ENCODE peak calls at places on chromosomes 11 and 22, in ten cellular contexts. K is thyroid gland, N is tibial nerve, J is psoas muscle, T is SK-N-SH, E is DND-41, C is colonic mucosa, B is adrenal gland, I is HCT116, O is lung. X is an unnamed sample.
A peak's percentile ranks its signal among the peaks of the same experiment; 100 is the strongest.

GRCh38 chr11:26219506-26220117 is 112.3 kb upstream of the ANO3 start:
- DNase-seq in K (no peak), N (no peak), J (no peak), T (no peak), E (no peak), C (no peak), B (no peak), I (no peak), O (no peak), X (no peak)

GRCh38 chr11:96001037-96001436 is 77.1 kb upstream of the MTMR2 start:
- DNase-seq in K (peak; percentile 81), N (peak; percentile 84), J (peak; percentile 83), T (no peak), E (no peak), C (peak; percentile 58), B (peak; percentile 87), I (no peak), O (peak; percentile 66), X (peak; percentile 96)

GRCh38 chr11:62611705-62612365 is 740 bp downstream of the EML3 start:
- DNase-seq in K (peak; percentile 67), N (no peak), J (peak; percentile 60), T (peak; percentile 67), E (peak; percentile 61), C (peak; percentile 58), B (peak; percentile 56), I (no peak), O (peak; percentile 71), X (peak; percentile 75)

GRCh38 chr11:74566386-74566960 is 25.9 kb upstream of the POLD3 start:
- DNase-seq in K (no peak), N (no peak), J (no peak), T (no peak), E (no peak), C (no peak), B (no peak), I (no peak), O (no peak), X (no peak)

GRCh38 chr11:73194593-73194992 is 23.5 kb upstream of the P2RY2 start:
- DNase-seq in K (peak; percentile 91), N (no peak), J (no peak), T (no peak), E (no peak), C (peak; percentile 92), B (peak; percentile 14), I (no peak), O (no peak), X (no peak)

GRCh38 chr22:39219071-39220050 is 25.4 kb downstream of the PDGFB start:
- DNase-seq in K (no peak), N (no peak), J (no peak), T (no peak), E (no peak), C (no peak), B (peak; percentile 9), I (no peak), O (no peak), X (no peak)

GRCh38 chr11:76577199-76577920 is 93.2 kb downstream of the LRRC32 start:
- DNase-seq in K (peak; percentile 70), N (no peak), J (no peak), T (peak; percentile 88), E (no peak), C (peak; percentile 56), B (peak; percentile 55), I (no peak), O (no peak), X (no peak)

GRCh38 chr22:46425011-46425410 is 89.5 kb downstream of the TRMU start:
- DNase-seq in K (no peak), N (no peak), J (no peak), T (no peak), E (no peak), C (no peak), B (no peak), I (no peak), O (no peak), X (no peak)

GRCh38 chr11:120012245-120012644 is 125.7 kb downstream of the TRIM29 start:
- DNase-seq in K (no peak), N (no peak), J (no peak), T (no peak), E (no peak), C (no peak), B (no peak), I (no peak), O (no peak), X (no peak)

GRCh38 chr11:95922536-95923440 is 1.1 kb downstream of the MTMR2 start:
- DNase-seq in K (no peak), N (no peak), J (no peak), T (no peak), E (no peak), C (no peak), B (no peak), I (no peak), O (no peak), X (no peak)

GRCh38 chr11:58316142-58316541 is 42.7 kb downstream of the OR5B17 start:
- DNase-seq in K (no peak), N (no peak), J (no peak), T (no peak), E (no peak), C (no peak), B (no peak), I (no peak), O (no peak), X (no peak)

GRCh38 chr11:82899191-82899820 is 924 bp downstream of the PRCP start:
- DNase-seq in K (no peak), N (no peak), J (no peak), T (no peak), E (no peak), C (no peak), B (no peak), I (no peak), O (no peak), X (no peak)

DNA sequence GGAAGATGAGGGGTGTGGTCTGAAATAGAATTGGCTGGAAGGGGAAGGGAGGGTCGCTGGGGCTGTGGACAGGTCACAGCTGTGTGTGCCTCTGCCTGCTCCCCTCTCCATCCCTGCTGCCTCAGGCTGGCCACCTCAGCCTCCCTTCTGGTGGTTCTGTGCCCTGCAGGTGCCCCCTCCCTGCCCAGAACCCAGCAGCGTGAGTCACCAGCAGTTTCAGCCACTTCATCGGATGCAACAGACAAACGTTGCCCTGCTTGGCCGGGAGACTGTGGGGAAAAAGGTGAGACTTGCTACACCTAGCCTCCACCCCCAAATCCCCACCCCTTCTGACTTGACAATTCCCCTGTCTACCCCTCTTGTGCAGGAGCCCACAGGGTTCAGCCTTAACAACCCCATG is 21.8 kb upstream of the LRRC10B start:
- DNase-seq in K (no peak), N (no peak), J (no peak), T (no peak), E (no peak), C (no peak), B (no peak), I (no peak), O (no peak), X (no peak)
- H3K4me3 ChIP-seq in K (no peak overlapping the region), N (no peak overlapping the region), J (no peak overlapping the region), T (no peak overlapping the region), E (no peak overlapping the region), C (no peak overlapping the region), B (no peak overlapping the region), I (no peak overlapping the region), O (no peak overlapping the region), X (no peak overlapping the region)

DNA sequence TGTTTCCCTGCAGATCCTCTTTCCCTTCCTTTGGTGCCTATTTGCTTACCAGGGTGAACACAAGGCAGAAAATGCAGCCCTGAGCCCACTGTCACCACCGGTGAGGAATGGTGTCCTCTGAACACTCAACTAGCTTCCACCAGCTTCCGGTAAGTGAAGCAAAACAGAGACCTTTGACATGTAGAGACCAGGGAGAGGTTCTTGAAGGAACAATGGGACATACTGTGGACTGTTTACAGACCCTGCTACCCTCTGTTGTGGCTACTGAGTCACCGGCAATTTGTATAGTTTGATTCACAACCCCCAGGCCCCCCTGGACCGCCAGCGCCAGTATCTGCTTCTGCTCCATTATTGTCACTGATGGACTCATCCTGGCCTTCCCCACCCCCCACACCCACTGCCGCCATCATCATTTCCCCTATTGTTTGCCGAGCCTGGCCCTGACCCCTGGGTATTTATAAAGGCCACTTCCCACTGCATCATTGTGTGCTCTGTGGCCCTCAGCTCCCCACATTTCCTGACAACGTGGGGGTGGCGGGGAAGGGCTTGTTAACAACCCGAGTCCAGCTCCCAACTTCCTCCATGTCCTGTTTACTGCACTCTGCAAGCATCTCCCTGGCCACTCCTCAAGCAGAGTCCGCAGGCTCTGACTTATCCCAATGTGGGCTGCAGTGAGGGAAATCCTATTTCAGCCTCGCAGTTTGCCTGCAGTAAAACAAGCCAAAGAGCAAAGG is 252.9 kb downstream of the ETS1 start:
- DNase-seq in K (peak; percentile 43), N (no peak), J (peak; percentile 27), T (no peak), E (no peak), C (no peak), B (peak; percentile 47), I (no peak), O (peak; percentile 39), X (peak; percentile 35)
- H3K27ac ChIP-seq in K (peak overlapping the region; percentile 77), N (no peak overlapping the region), J (peak overlapping the region; percentile 30), T (no peak overlapping the region), E (no peak overlapping the region), C (peak overlapping the region; percentile 43), B (no peak overlapping the region), I (no peak overlapping the region), O (peak overlapping the region; percentile 48), X (no peak overlapping the region)

DNA sequence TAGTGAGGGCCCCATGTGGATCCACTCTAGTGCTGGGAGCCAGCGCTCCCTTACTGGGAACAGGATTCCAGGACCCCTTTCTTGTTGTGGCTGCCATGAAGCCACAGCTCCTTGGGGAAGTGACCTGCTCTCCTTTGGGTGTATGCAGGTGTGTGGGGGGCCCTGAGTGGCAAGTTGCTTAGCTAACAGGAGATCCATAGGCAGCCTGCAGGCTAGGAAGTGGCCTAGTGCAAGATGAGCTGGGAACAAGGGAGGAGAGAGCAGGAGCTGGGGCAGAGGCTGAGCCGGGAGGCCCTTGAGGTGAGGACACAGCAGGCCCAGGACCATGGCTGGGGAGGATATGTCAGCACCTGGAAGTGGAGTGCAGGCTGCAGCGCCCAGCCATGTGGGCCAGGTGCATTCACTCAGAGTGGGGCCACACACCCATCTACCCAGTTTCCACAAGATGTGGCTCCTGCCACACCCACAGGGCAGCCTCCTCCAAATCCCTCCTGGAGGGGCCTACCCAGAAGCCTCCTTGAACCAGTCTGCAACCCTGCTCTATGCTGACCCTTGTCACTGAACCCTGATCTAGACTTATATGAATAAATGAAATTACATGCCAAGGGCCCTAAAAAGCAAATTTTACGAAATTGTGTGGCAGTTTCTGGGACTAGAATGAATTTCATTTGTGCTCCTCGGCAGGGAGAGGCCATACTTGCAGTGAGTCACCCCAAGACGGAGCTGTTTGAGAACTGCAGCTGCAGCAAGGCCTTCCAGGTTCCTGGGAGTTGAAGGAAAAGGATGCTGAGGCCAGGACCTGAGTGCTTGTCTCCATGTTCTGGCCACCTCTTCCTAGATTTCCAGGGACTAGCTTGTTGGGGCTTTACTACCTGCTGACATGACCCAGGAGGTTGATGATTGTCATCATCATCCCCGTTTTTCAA is 3.2 kb downstream of the THAP7 start:
- DNase-seq in K (no peak), N (no peak), J (no peak), T (no peak), E (peak; percentile 17), C (no peak), B (no peak), I (no peak), O (no peak), X (no peak)
- H3K4me3 ChIP-seq in K (no peak overlapping the region), N (no peak overlapping the region), J (no peak overlapping the region), T (no peak overlapping the region), E (no peak overlapping the region), C (no peak overlapping the region), B (no peak overlapping the region), I (no peak overlapping the region), O (no peak overlapping the region), X (no peak overlapping the region)

DNA sequence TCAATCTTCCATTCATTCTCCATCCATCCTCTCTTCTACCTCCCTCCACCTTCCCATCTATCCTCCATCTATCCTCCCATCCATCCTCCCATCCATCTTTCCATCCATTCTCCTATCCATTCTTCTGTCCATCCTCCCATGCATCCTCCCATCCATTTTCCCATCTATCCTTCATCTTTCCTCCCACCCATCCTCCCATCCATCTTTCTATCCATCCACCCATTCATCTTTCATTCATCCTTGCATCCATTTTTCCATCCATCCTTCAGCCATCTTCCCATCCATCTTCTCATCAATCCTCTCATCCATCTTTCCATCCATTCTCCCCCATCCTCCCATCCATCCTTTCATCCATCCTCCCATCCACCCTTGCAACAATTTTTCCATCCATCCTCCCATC is 27.5 kb downstream of the IGLL1 start:
- DNase-seq in K (no peak), N (no peak), J (no peak), T (no peak), E (no peak), C (no peak), B (no peak), I (no peak), O (no peak), X (no peak)
- H3K27ac ChIP-seq in K (no peak overlapping the region), N (no peak overlapping the region), J (no peak overlapping the region), T (no peak overlapping the region), E (no peak overlapping the region), C (no peak overlapping the region), B (no peak overlapping the region), I (no peak overlapping the region), O (no peak overlapping the region), X (no peak overlapping the region)

X was measured in ovary.